ENCODE peak calls at places on chromosome 4, in five cellular contexts. One of them, this sample, is unnamed.

GRCh38 chr4:70734168-70734954 is 12.6 kb downstream of the RUFY3 start:
- DNase-seq in epithelial cell of prostate: no peak
- DNase-seq in HS-5: no peak
- DNase-seq in substantia nigra: no peak
- DNase-seq in ELR: peak; percentile 65
- DNase-seq in this sample: no peak

GRCh38 chr4:119897260-119897659 is 169.4 kb downstream of the MAD2L1 start:
- DNase-seq in substantia nigra: no peak
- DNase-seq in HS-5: no peak
- DNase-seq in epithelial cell of prostate: no peak
- DNase-seq in ELR: no peak
- DNase-seq in this sample: no peak

GRCh38 chr4:177489847-177490246 is 47.6 kb upstream of the AGA start:
- DNase-seq in HS-5: no peak
- DNase-seq in epithelial cell of prostate: no peak
- DNase-seq in ELR: peak; percentile 64
- DNase-seq in substantia nigra: no peak
- DNase-seq in this sample: no peak

GRCh38 chr4:94454405-94454804 is 2.7 kb downstream of the PDLIM5 start:
- DNase-seq in ELR: peak; percentile 58
- DNase-seq in HS-5: no peak
- DNase-seq in epithelial cell of prostate: no peak
- DNase-seq in substantia nigra: no peak
- DNase-seq in this sample: no peak

GRCh38 chr4:109977854-109978501 is 65.3 kb downstream of the EGF start:
- DNase-seq in epithelial cell of prostate: no peak
- DNase-seq in substantia nigra: no peak
- DNase-seq in ELR: peak; percentile 73
- DNase-seq in HS-5: peak; percentile 26
- DNase-seq in this sample: no peak

GRCh38 chr4:29717658-29718057 is 1002.5 kb upstream of the PCDH7 start:
- DNase-seq in epithelial cell of prostate: peak; percentile 16
- DNase-seq in ELR: peak; percentile 78
- DNase-seq in substantia nigra: no peak
- DNase-seq in HS-5: no peak
- DNase-seq in this sample: no peak

GRCh38 chr4:155967098-155967497 is 13.4 kb upstream of the CTSO start:
- DNase-seq in epithelial cell of prostate: no peak
- DNase-seq in ELR: no peak
- DNase-seq in substantia nigra: no peak
- DNase-seq in HS-5: no peak
- DNase-seq in this sample: no peak

GRCh38 chr4:134695433-134695832 is 493.8 kb upstream of the PABPC4L start:
- DNase-seq in substantia nigra: no peak
- DNase-seq in HS-5: no peak
- DNase-seq in epithelial cell of prostate: no peak
- DNase-seq in ELR: no peak
- DNase-seq in this sample: no peak

GRCh38 chr4:141580523-141580922 is 55.9 kb upstream of the IL15 start:
- DNase-seq in substantia nigra: no peak
- DNase-seq in epithelial cell of prostate: no peak
- DNase-seq in ELR: no peak
- DNase-seq in HS-5: no peak
- DNase-seq in this sample: no peak

GRCh38 chr4:139416073-139416673 is 37.7 kb upstream of the RAB33B start:
- DNase-seq in HS-5: peak; percentile 15
- DNase-seq in epithelial cell of prostate: no peak
- DNase-seq in substantia nigra: no peak
- DNase-seq in ELR: peak; percentile 53
- DNase-seq in this sample: no peak

GRCh38 chr4:154779362-154779947 is 1.6 kb upstream of the RBM46 start:
- DNase-seq in HS-5: no peak
- DNase-seq in substantia nigra: no peak
- DNase-seq in ELR: peak; percentile 51
- DNase-seq in epithelial cell of prostate: no peak
- DNase-seq in this sample: no peak

GRCh38 chr4:37728064-37728463 is 41.9 kb upstream of the RELL1 start:
- DNase-seq in substantia nigra: no peak
- DNase-seq in ELR: no peak
- DNase-seq in HS-5: no peak
- DNase-seq in epithelial cell of prostate: no peak
- DNase-seq in this sample: no peak

GRCh38 chr4:38241541-38241940 is 281.3 kb downstream of the PTTG2 start:
- DNase-seq in substantia nigra: no peak
- DNase-seq in ELR: no peak
- DNase-seq in epithelial cell of prostate: no peak
- DNase-seq in HS-5: no peak
- DNase-seq in this sample: no peak

GRCh38 chr4:18075823-18076433 is 54.4 kb upstream of the LCORL start:
- DNase-seq in HS-5: no peak
- DNase-seq in epithelial cell of prostate: no peak
- DNase-seq in substantia nigra: no peak
- DNase-seq in ELR: peak; percentile 43
- DNase-seq in this sample: peak; percentile 53

GRCh38 chr4:5203309-5203708 is 152.0 kb downstream of the STK32B start:
- DNase-seq in ELR: no peak
- DNase-seq in HS-5: no peak
- DNase-seq in substantia nigra: no peak
- DNase-seq in epithelial cell of prostate: no peak
- DNase-seq in this sample: no peak

GRCh38 chr4:152709675-152710438 is 30.1 kb upstream of the TMEM154 start:
- DNase-seq in HS-5: no peak
- DNase-seq in ELR: no peak
- DNase-seq in substantia nigra: no peak
- DNase-seq in epithelial cell of prostate: peak; percentile 92
- DNase-seq in this sample: no peak

This sample was measured in psoas muscle.